ENCODE peak calls at places on chromosomes 2 and 18, in ten cellular contexts. I is astrocyte; U is A549; O is left ventricle myocardium inferior; Y is HCT116; D is CD8-positive, alpha-beta T cell; B is WERI-Rb-1; A is prostate gland; S is aorta; M is uterus. P is an unnamed sample.

GRCh38 chr2:151780938-151781337 is 46.7 kb upstream of the NEB start:
- DNase-seq in S (no peak), A (no peak), Y (no peak), U (no peak), I (no peak), B (no peak), O (no peak), D (no peak), M (no peak), P (no peak)

GRCh38 chr2:68110102-68110501 is 47.3 kb upstream of the C1D start:
- DNase-seq in S (no peak), I (no peak), B (peak), Y (no peak), D (no peak), A (no peak), U (no peak), O (no peak), M (no peak), P (no peak)

GRCh38 chr2:104856086-104856972 is 2.4 kb downstream of the POU3F3 start:
- DNase-seq in I (no peak), S (no peak), A (no peak), B (no peak), M (no peak), Y (no peak), D (no peak), O (no peak), U (no peak), P (no peak)

GRCh38 chr2:14134737-14135136 is 497.8 kb upstream of the LRATD1 start:
- DNase-seq in M (no peak), D (no peak), Y (no peak), S (no peak), U (no peak), B (no peak), I (no peak), A (no peak), O (no peak), P (peak)

GRCh38 chr18:75248426-75249191 is 38.0 kb downstream of the TSHZ1 start:
- DNase-seq in A (no peak), I (no peak), D (no peak), Y (no peak), S (no peak), M (no peak), O (no peak), B (no peak), U (no peak), P (no peak)

GRCh38 chr2:37228788-37229187 is 2.6 kb downstream of the CEBPZ start:
- DNase-seq in O (no peak), I (no peak), B (no peak), M (no peak), Y (no peak), D (no peak), A (no peak), U (no peak), S (no peak), P (no peak)

GRCh38 chr2:106094101-106094860 is 99.8 kb downstream of the UXS1 start:
- DNase-seq in I (no peak), U (no peak), O (no peak), Y (no peak), B (no peak), S (no peak), A (no peak), M (no peak), D (peak), P (peak)

GRCh38 chr18:37430346-37431076 is 135.1 kb downstream of the CELF4 start:
- DNase-seq in O (no peak), S (no peak), U (no peak), A (no peak), Y (no peak), M (no peak), B (peak), D (no peak), I (no peak), P (no peak)

GRCh38 chr2:100662866-100663265 is 100.1 kb downstream of the PDCL3 start:
- DNase-seq in D (no peak), M (no peak), A (no peak), I (no peak), U (no peak), O (no peak), Y (no peak), S (no peak), B (no peak), P (no peak)

GRCh38 chr2:145752091-145752806 is 1232.3 kb upstream of the ZEB2 start:
- DNase-seq in Y (peak), M (no peak), B (no peak), S (no peak), I (peak), D (no peak), O (no peak), U (peak), A (peak), P (peak)

GRCh38 chr2:148201075-148202004 is 180.4 kb downstream of the MBD5 start:
- DNase-seq in S (peak), A (peak), D (peak), U (peak), I (no peak), Y (peak), M (no peak), B (peak), O (peak), P (peak)

GRCh38 chr18:63155910-63156773 is 163.4 kb downstream of the BCL2 start:
- DNase-seq in S (no peak), M (no peak), O (no peak), U (no peak), I (no peak), D (no peak), Y (no peak), A (no peak), B (no peak), P (no peak)
- H3K27ac ChIP-seq in S (peak), M (peak), O (no peak), U (no peak), I (no peak), D (peak), Y (no peak), A (no peak), B (no peak), P (no peak)

DNA sequence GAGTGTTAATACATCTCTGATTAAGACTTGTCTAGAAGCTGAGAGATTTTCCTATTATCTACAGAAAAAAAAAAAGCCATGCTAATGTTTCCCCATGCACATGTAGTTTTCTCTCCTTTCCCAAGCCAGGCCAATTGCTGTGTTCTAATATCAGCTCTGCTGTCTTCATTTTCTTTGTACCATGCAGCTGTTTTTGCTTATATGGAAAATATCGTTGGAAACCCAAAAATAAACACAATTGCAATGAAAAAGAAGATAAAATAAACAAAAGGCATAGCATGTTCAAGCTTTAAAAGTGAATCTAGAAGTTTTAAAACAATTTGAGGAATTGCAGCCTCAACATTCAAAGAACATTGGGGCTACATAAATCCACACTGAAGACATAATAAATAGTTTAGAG is 817.4 kb upstream of the ACVR2A start:
- DNase-seq in B (no peak), U (no peak), I (no peak), D (no peak), A (no peak), Y (no peak), S (no peak), O (no peak), M (no peak), P (no peak)
- H3K27ac ChIP-seq in B (no peak), U (no peak), I (no peak), D (no peak), A (no peak), Y (no peak), S (no peak), O (no peak), M (no peak), P (no peak)

GRCh38 chr2:50769416-50769815 is 262.5 kb downstream of the NRXN1 start:
- DNase-seq in D (no peak), S (no peak), B (peak), Y (no peak), I (no peak), M (no peak), O (no peak), U (no peak), A (no peak), P (no peak)
- H3K27ac ChIP-seq in D (no peak), S (no peak), B (peak), Y (no peak), I (no peak), M (no peak), O (no peak), U (no peak), A (no peak), P (no peak)

DNA sequence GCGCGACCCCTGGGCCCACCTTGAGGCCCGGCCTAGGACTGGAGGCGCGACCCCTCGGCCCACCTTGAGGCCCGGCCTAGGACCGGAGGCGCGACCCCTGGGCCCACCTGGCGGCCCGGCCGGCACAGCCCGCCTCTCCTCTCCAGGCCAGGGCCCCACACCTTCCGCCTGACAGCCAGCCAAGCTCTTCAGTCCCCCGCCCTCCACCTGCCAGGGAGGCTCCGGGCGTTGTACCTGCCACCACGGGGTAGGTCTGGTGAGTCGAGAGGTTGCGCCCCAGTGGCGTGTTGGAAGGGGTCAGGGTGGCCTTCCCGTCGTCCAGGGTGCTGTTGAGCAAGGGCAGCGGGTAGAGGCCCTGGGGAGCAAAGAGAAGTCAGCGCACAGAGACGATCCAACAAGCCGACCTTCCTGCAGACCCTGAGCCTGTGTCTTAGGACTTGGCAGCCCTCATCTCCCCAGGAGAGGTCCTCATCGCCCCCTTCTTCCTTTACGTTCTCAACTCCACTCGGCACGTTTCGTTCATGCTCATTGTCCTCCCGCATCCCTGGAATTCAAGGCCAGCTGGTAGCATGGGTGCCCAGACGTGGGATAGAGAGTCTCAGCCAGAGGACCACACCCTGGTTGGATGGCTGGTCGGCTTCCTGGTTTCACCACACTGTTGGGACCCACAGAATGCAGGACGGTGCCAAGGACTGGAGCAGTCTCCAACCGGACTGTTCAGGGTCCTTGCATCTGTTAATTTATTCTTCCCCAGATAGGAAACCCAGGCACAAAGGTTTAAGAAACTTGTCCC is 42.2 kb downstream of the PAX8 start:
- DNase-seq in I (no peak), D (no peak), M (no peak), Y (no peak), B (no peak), O (no peak), S (no peak), U (no peak), A (no peak), P (no peak)
- H3K27ac ChIP-seq in I (no peak), D (no peak), M (peak), Y (peak), B (no peak), O (no peak), S (no peak), U (peak), A (no peak), P (peak)

GRCh38 chr2:44137872-44138551 is 30.7 kb upstream of the PPM1B start:
- DNase-seq in U (no peak), M (no peak), O (no peak), D (no peak), Y (no peak), A (no peak), B (no peak), I (no peak), S (no peak), P (no peak)
- H3K27ac ChIP-seq in U (no peak), M (no peak), O (no peak), D (no peak), Y (no peak), A (no peak), B (no peak), I (no peak), S (no peak), P (no peak)